ENCODE peak calls at places on chromosomes 11 and 22, in seven cellular contexts. H is GM12892, G is GM12878, K is H1, D is HepG2, C is K562, A is SK-N-SH. U is an unnamed sample.

GRCh38 chr22:46931414-46931813 is 169.0 kb downstream of the TBC1D22A start:
- DNase-seq in H (no peak), D (no peak), G (no peak), K (no peak), C (no peak), A (no peak), U (no peak)

GRCh38 chr11:3026803-3027202 is 30.4 kb downstream of the CARS1 start:
- DNase-seq in C (no peak), D (no peak), G (no peak), H (no peak), K (no peak), A (no peak), U (no peak)

GRCh38 chr11:44989831-44990566 is 39.3 kb upstream of the TP53I11 start:
- DNase-seq in H (no peak), K (no peak), D (no peak), C (no peak), A (peak), G (no peak), U (no peak)

GRCh38 chr22:47014946-47015345 is 252.5 kb downstream of the TBC1D22A start:
- DNase-seq in K (no peak), H (no peak), D (no peak), A (no peak), G (no peak), C (no peak), U (no peak)

GRCh38 chr11:12187399-12187798 is 77.0 kb downstream of the MICAL2 start:
- DNase-seq in A (no peak), K (no peak), C (peak), H (no peak), D (no peak), G (no peak), U (no peak)

GRCh38 chr22:19060356-19061009 is 61.7 kb downstream of the DGCR2 start:
- DNase-seq in D (no peak), G (no peak), K (no peak), A (no peak), C (no peak), H (no peak), U (no peak)

GRCh38 chr22:27980424-27981148 is 61.5 kb upstream of the PITPNB start:
- DNase-seq in G (no peak), D (no peak), H (no peak), K (no peak), C (no peak), A (no peak), U (no peak)

GRCh38 chr11:16280256-16280682 is 76.1 kb downstream of the SOX6 start:
- DNase-seq in H (no peak), A (no peak), D (no peak), G (no peak), C (peak), K (no peak), U (no peak)

GRCh38 chr11:103413266-103413888 is 304.2 kb downstream of the DYNC2H1 start:
- DNase-seq in D (no peak), H (no peak), A (no peak), C (no peak), K (no peak), G (no peak), U (no peak)

GRCh38 chr22:46180370-46181137 is 30.2 kb downstream of the PPARA start:
- DNase-seq in A (no peak), C (no peak), G (no peak), H (no peak), D (no peak), K (no peak), U (no peak)

GRCh38 chr11:73761403-73761945 is 600 bp upstream of the RAB6A start:
- DNase-seq in G (no peak), D (no peak), K (no peak), H (no peak), C (no peak), A (no peak), U (no peak)

GRCh38 chr22:40178417-40179409 is 988 bp downstream of the TNRC6B start:
- DNase-seq in C (no peak), D (peak), K (no peak), H (no peak), G (no peak), A (peak), U (no peak)

GRCh38 chr11:59550842-59551650 is 39.7 kb downstream of the OR4D9 start:
- DNase-seq in H (no peak), C (peak), A (peak), K (peak), D (peak), G (peak), U (no peak)

GRCh38 chr22:48476599-48476998 is 1351.1 kb downstream of the BRD1 start:
- DNase-seq in C (no peak), G (no peak), A (no peak), D (no peak), K (no peak), H (no peak), U (no peak)

GRCh38 chr11:40722179-40722795 is 737.2 kb downstream of the LRRC4C start:
- DNase-seq in A (peak), C (peak), D (peak), K (no peak), H (no peak), G (no peak), U (peak)

GRCh38 chr11:83257638-83258229 is 28.4 kb downstream of the CCDC90B start:
- DNase-seq in H (no peak), K (no peak), D (peak), G (no peak), C (no peak), A (no peak), U (no peak)

GRCh38 chr11:77191823-77192495 is 63.9 kb downstream of the MYO7A start:
- DNase-seq in G (no peak), D (peak), K (peak), C (peak), H (no peak), A (peak), U (peak)

GRCh38 chr22:25930083-25930482 is 188.1 kb downstream of the MYO18B start:
- DNase-seq in A (no peak), G (no peak), H (no peak), K (no peak), C (no peak), D (no peak), U (no peak)

GRCh38 chr22:24768537-24769374 is 5.8 kb downstream of the PIWIL3 start:
- DNase-seq in K (no peak), G (no peak), C (peak), H (no peak), A (peak), D (peak), U (no peak)

GRCh38 chr22:36510966-36511881 is 4.4 kb upstream of the FOXRED2 start:
- DNase-seq in H (no peak), G (no peak), A (peak), K (no peak), D (peak), C (peak), U (no peak)

GRCh38 chr22:49976439-49977175 is 16.0 kb downstream of the PIM3 start:
- DNase-seq in A (peak), G (peak), H (peak), D (no peak), C (no peak), K (no peak), U (no peak)

GRCh38 chr11:64743591-64744543 is at the start of gene RASGRP2:
- DNase-seq in G (no peak), K (no peak), H (no peak), A (peak), D (peak), C (peak), U (peak)

GRCh38 chr22:22579869-22580604 is 21.0 kb upstream of the PRAME start:
- DNase-seq in D (no peak), H (no peak), G (no peak), C (no peak), A (no peak), K (no peak), U (no peak)

GRCh38 chr22:22583030-22583429 is 24.0 kb upstream of the PRAME start:
- DNase-seq in H (no peak), G (no peak), D (no peak), C (no peak), K (no peak), A (no peak), U (no peak)

GRCh38 chr22:22576989-22577427 is 17.9 kb upstream of the PRAME start:
- DNase-seq in K (no peak), H (no peak), D (no peak), C (no peak), G (no peak), A (no peak), U (no peak)

GRCh38 chr22:22576244-22576988 is 17.4 kb upstream of the PRAME start:
- DNase-seq in C (peak), D (peak), K (no peak), H (no peak), G (no peak), A (peak), U (peak)

GRCh38 chr22:22578702-22579424 is 19.8 kb upstream of the PRAME start:
- DNase-seq in C (peak), A (no peak), K (no peak), D (no peak), H (no peak), G (no peak), U (no peak)
- TF ChIP-seq TAF1 in C (no peak), A (no peak), K (no peak), D (no peak), H (no peak), G (no peak), U (no peak)

GRCh38 chr11:128831781-128832497 is 35.2 kb downstream of the KCNJ1 start:
- DNase-seq in H (no peak), D (no peak), K (no peak), C (no peak), A (no peak), G (peak), U (no peak)

GRCh38 chr11:128840137-128840536 is 27.0 kb downstream of the KCNJ1 start:
- DNase-seq in K (no peak), H (no peak), C (no peak), A (no peak), D (no peak), G (no peak), U (no peak)

GRCh38 chr11:128837627-128838026 is 29.5 kb downstream of the KCNJ1 start:
- DNase-seq in C (no peak), H (no peak), A (no peak), G (no peak), K (no peak), D (no peak), U (no peak)

GRCh38 chr11:128839081-128839480 is 28.0 kb downstream of the KCNJ1 start:
- DNase-seq in C (no peak), G (no peak), A (no peak), H (no peak), D (no peak), K (no peak), U (no peak)

DNA sequence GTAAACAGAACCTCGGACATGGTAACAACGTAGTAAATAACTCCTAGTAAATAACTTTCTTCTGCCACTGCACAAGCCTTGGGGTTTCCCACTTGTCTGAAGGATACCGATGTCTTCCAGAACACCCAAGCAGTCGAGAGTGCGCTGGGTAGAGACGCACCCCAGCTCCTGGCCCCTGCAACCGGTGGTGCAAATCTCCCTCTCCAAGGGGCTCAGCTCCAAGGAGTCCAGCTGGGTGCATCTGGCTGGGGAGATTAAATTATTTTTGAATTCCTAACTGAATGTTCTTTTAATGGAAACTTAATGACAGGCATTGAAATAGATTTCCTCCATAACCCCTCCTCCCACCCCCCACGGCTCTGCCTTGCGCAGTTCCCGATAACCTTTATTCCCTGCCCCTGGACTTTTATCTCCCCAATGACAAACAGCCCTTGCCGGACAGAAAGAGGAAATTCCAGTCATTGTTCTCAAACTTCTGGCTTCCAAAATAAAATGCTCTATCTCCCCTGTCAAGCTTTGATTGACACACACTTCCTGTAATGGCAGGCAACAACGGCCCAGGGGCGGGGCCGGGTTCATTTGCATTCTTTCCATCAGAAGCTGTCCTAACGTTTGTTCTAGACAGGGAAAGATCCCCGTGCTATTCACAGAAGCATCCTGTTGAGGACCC is 31.2 kb downstream of the KCNJ1 start:
- DNase-seq in K (no peak), H (no peak), G (no peak), C (no peak), A (no peak), D (peak), U (no peak)
- TF ChIP-seq TAF1 in K (no peak), H (no peak), G (no peak), C (no peak), A (no peak), D (no peak), U (no peak)

GRCh38 chr11:122720482-122720881 is 65.0 kb downstream of the UBASH3B start:
- DNase-seq in D (no peak), A (no peak), K (no peak), H (no peak), C (no peak), G (no peak), U (no peak)
- TF ChIP-seq TAF1 in D (no peak), A (no peak), K (no peak), H (no peak), C (no peak), G (no peak), U (no peak)

DNA sequence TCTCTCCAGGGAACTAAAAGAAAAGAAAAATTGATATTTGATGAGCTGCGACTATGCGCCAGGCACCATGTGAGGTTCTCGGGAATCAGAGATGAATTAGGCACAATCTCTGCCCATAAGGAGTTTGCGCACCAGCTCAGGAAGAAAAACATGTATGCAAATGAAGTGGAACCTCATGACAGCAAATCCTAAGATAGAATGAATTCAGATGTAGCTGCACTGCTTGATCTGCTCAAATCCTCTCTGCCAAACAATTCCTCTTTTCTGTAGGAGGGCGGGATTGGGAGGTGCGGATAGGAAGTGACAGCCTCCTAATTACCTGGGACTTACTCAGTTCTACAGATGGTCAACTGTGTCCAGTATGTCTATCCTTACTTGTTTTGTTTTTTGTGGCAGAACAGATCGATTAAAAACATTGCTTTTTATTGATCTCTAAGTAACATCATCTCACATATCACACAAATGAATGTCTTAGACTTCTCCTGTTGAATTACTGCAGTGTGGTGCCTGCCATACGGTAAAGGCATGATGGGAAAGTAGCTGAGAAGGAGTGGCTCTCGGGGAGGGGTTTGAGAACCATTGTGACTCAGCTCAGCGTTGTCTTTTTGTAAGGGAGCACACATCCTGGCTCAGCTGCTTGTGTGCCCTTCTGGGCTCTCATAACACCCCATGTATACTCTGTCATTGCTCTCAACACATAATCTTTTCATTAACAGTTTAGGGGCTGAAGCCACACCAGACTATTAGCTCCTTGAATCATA is 14.0 kb downstream of the CRTAM start:
- DNase-seq in K (no peak), D (no peak), C (no peak), H (no peak), G (no peak), A (no peak), U (no peak)
- TF ChIP-seq TAF1 in K (no peak), D (no peak), C (no peak), H (no peak), G (no peak), A (no peak), U (no peak)

GRCh38 chr11:27720277-27720830 is 20.1 kb upstream of the BDNF start:
- DNase-seq in K (no peak), C (peak), A (peak), H (no peak), G (no peak), D (no peak), U (no peak)
- TF ChIP-seq TAF1 in K (peak), C (no peak), A (no peak), H (no peak), G (no peak), D (no peak), U (no peak)

DNA sequence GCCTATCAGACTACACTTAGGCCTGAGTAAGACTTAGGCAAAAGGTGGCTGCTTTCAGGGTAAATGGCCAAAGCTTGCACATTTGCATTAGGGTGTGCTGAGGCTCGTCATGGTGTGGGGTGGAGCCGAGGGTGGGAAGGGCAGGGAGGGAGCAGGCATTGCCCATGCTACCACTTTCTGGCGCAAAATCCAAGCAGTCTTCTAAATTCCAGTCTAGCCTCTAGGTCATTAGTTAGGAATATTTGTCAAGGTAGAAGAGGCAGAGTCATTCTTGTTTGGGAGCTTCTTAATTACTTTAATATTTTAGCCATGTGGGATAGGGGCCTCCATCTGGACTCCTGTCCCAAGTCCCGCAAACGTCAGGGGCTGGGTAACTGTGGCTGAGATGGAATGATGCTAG is 28.6 kb downstream of the SCUBE1 start:
- DNase-seq in K (no peak), C (no peak), G (no peak), D (no peak), H (no peak), A (no peak), U (no peak)
- TF ChIP-seq TAF1 in K (no peak), C (no peak), G (no peak), D (no peak), H (no peak), A (no peak), U (no peak)

DNA sequence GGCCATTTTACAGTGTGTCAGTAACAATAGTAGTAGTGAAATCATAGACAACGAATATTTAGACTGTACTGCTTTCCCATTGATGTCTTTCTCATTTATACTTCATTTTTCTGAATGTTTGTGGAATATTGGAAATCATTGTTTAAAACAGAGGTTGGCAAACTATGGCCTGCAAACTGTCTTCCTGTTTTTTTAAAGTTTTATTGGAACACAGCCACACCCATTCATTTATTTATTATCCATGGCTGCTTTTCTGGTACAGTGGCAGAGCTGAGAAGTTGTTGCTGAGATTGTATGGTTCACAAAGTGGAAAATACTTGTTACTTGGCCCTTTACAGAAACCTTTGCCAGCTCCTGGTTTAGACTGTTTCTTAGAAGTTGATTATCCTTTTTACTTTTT is 13.7 kb downstream of the FAR1 start:
- DNase-seq in C (no peak), H (no peak), A (no peak), G (no peak), D (no peak), K (no peak), U (no peak)
- TF ChIP-seq TAF1 in C (no peak), H (no peak), A (no peak), G (no peak), D (no peak), K (no peak), U (no peak)

DNA sequence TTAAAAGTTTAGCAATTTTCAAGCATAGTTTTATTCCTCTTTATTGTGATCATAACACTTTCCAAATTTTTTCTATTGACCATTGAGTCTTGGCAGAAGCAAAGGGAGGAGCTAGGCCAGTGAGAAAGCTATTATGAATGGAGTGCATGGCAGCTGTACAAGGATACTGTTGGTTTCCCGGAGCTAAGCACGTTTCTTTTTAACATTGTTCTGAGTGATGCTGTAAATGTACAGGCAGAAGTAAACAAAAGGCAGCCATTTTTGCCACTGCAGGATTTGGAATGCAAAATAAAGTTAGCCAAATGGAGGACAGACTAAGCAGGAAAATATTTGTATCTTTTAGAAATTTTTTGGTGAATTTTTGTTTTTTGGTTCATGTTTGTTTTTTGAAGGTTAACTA is 16.2 kb downstream of the CBL start:
- DNase-seq in C (no peak), A (peak), H (no peak), D (no peak), K (no peak), G (no peak), U (no peak)
- TF ChIP-seq TAF1 in C (no peak), A (no peak), H (no peak), D (no peak), K (no peak), G (no peak), U (no peak)

U was measured in GM12891.